ENCODE peak calls at places on chromosomes 11 and 22, in four cellular contexts. D is Calu3, U is left ventricle myocardium inferior, Z is transverse colon. C is an unnamed sample.

GRCh38 chr11:100793525-100793924 is 106.4 kb downstream of the ARHGAP42 start:
- DNase-seq in D (no peak), U (no peak), Z (no peak), C (no peak)

GRCh38 chr11:75287579-75287978 is 47.0 kb downstream of the TPBGL start:
- DNase-seq in D (no peak), U (no peak), Z (no peak), C (no peak)

GRCh38 chr22:44711701-44712100 is 9.7 kb downstream of the PRR5 start:
- DNase-seq in D (no peak), U (no peak), Z (no peak), C (no peak)

GRCh38 chr22:47297261-47298016 is 535.0 kb downstream of the TBC1D22A start:
- DNase-seq in D (no peak), U (no peak), Z (no peak), C (no peak)

GRCh38 chr11:90747057-90747456 is 524.2 kb upstream of the CHORDC1 start:
- DNase-seq in D (no peak), U (no peak), Z (no peak), C (no peak)

GRCh38 chr11:120564573-120565301 is 53.2 kb downstream of the GRIK4 start:
- DNase-seq in D (peak), U (peak), Z (no peak), C (peak)

GRCh38 chr11:111378773-111379499 is at the start of gene POU2AF1:
- DNase-seq in D (no peak), U (peak), Z (peak), C (peak)

GRCh38 chr22:43897751-43898261 is 6.0 kb upstream of the PNPLA5 start:
- DNase-seq in D (peak), U (no peak), Z (no peak), C (no peak)

GRCh38 chr11:91382946-91383345 is 841.7 kb upstream of the FAT3 start:
- DNase-seq in D (no peak), U (no peak), Z (no peak), C (no peak)

GRCh38 chr11:13261600-13262061 is 16.0 kb upstream of the BMAL1 start:
- DNase-seq in D (peak), U (no peak), Z (no peak), C (no peak)

GRCh38 chr22:19962909-19963806 is 21.5 kb upstream of the TXNRD2 start:
- DNase-seq in D (peak), U (no peak), Z (peak), C (no peak)

GRCh38 chr11:30786392-30787120 is 200.4 kb upstream of the MPPED2 start:
- DNase-seq in D (no peak), U (no peak), Z (no peak), C (no peak)

GRCh38 chr22:39634530-39635399 is 64.2 kb downstream of the CACNA1I start:
- DNase-seq in D (peak), U (no peak), Z (peak), C (no peak)

GRCh38 chr11:126815111-126815510 is 185.5 kb downstream of the KIRREL3 start:
- DNase-seq in D (no peak), U (no peak), Z (no peak), C (no peak)

GRCh38 chr11:27471588-27472397 is 797 bp downstream of the LGR4 start:
- DNase-seq in D (peak), U (peak), Z (peak), C (peak)

GRCh38 chr11:122146475-122146874 is 30.5 kb upstream of the BLID start:
- DNase-seq in D (no peak), U (no peak), Z (no peak), C (no peak)

GRCh38 chr11:102451693-102452460 is 688 bp downstream of the TMEM123 start:
- DNase-seq in D (peak), U (peak), Z (peak), C (peak)

GRCh38 chr11:2580444-2581050 is 119.2 kb downstream of the KCNQ1OT1 start:
- DNase-seq in D (peak), U (peak), Z (peak), C (peak)

GRCh38 chr22:48188211-48188845 is 1425.9 kb downstream of the TBC1D22A start:
- DNase-seq in D (no peak), U (no peak), Z (no peak), C (no peak)

GRCh38 chr11:58057481-58057880 is 26.7 kb downstream of the OR6Q1 start:
- DNase-seq in D (no peak), U (no peak), Z (no peak), C (no peak)

GRCh38 chr11:65113839-65114238 is 2.2 kb downstream of the TM7SF2 start:
- DNase-seq in D (no peak), U (no peak), Z (no peak), C (no peak)
- TF ChIP-seq CTCF in D (no peak), U (no peak), Z (no peak), C (no peak)

DNA sequence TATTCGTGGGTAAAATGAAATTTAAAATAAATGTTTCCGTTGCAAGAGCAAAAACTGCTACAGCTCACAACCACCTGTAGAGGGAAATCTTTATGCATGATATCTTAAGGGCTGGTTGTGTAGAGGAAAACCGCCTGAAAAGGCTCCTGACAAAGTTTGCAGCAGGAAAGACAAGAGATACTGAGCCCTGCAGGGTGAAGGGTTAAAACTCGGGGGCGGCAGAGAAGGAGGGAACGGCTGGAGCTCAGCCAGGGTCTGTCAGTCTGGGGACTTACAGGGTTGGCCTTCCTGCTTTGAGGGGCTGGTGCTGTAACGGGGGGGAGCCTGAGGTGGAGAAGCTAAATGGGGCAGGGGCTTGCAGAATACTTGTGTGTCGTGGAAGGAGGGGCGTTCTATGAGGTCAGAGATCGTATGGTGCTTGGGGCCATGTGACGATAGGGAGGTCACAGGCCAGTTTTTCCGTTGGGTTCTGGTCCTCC is 122.9 kb upstream of the HSD17B12 start:
- DNase-seq in D (no peak), U (no peak), Z (no peak), C (no peak)
- TF ChIP-seq CTCF in D (no peak), U (peak), Z (no peak), C (no peak)

DNA sequence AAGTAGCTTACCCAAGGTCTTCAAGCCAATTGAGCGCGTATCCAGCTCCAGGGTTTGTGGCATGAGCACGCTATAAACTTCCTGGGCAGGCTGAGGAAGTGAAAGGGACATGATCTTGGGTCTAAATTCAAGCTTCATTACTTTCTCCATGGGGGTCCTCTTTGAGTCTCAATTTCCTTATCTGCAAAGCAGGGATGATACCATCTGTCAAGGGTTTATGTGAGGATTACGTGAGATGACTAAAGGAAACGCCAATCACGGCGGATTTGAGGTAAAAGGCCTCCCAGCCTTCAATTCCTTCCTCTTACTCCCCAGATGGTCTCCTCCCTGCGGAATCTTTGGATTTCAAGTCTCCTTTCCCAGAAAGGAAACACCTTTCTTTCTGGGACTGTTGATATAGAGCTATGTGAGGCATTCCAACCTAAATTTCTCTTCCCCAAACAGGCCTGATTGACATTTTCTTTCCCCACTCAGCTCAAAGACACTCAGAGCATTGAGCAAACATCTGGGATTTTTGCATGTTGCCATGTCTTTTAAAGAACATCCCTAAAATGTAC is 474.4 kb downstream of the INSC start:
- DNase-seq in D (no peak), U (no peak), Z (no peak), C (no peak)
- TF ChIP-seq CTCF in D (no peak), U (no peak), Z (no peak), C (no peak)

DNA sequence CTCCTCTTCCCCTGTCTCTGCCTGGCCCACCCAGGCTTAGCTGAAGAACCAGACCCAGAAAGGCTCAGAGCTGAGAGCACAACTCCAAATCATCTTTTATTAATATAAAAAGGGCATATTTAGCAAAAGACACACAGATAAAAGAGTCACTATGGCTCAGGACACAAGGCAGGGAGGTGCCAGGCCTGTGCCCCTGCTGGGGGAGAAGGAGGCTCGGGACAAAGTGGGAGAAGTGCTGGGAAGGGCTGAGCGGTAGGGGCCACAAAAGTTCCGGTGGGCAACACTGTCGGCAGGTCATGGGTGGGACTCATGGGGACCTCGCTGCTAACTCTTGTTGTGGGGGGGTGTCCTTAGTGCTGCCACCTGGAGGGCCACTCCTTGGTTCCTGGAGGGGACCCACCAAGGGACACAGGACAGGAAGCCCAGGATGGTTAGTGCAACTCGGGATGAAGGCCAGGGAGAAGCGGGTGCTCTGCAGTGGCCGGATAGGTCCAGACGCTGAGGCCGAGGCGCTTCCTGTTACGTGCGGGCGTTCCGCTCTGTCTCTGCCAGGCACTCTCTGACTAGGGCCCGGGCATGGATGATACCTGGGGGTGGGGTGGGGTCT is 1.4 kb upstream of the PITPNM1 start:
- DNase-seq in D (no peak), U (no peak), Z (peak), C (no peak)
- TF ChIP-seq CTCF in D (peak), U (peak), Z (peak), C (no peak)

C was measured in activated B cell treated with CpG ODN at 0.5 μM for 24 hours.